ENCODE peak calls at places on chromosomes 13 and 19, in five cellular contexts. Y, C, D, T and G are unnamed samples.

GRCh38 chr13:38900188-38900587 is 90.4 kb downstream of the STOML3 start:
- DNase-seq in Y (no peak), C (no peak), D (no peak), T (peak), G (peak)

GRCh38 chr19:49773663-49774305 is 7.0 kb downstream of the AP2A1 start:
- DNase-seq in Y (no peak), C (no peak), D (no peak), T (no peak), G (no peak)

GRCh38 chr13:93290503-93290902 is 63.9 kb downstream of the GPC6 start:
- DNase-seq in Y (no peak), C (no peak), D (no peak), T (no peak), G (no peak)

GRCh38 chr19:4649392-4650094 is 10.2 kb downstream of the TNFAIP8L1 start:
- DNase-seq in Y (no peak), C (no peak), D (no peak), T (no peak), G (no peak)

GRCh38 chr13:93227906-93228801 is 1.5 kb downstream of the GPC6 start:
- DNase-seq in Y (no peak), C (peak), D (no peak), T (peak), G (no peak)

GRCh38 chr13:70375718-70376117 is 267.5 kb upstream of the KLHL1 start:
- DNase-seq in Y (no peak), C (no peak), D (no peak), T (no peak), G (no peak)

GRCh38 chr13:50635504-50635903 is 208.0 kb downstream of the DLEU7 start:
- DNase-seq in Y (peak), C (no peak), D (no peak), T (no peak), G (no peak)

GRCh38 chr19:46838160-46838559 is 12.5 kb downstream of the AP2S1 start:
- DNase-seq in Y (no peak), C (no peak), D (no peak), T (no peak), G (no peak)

GRCh38 chr13:114259974-114260373 is 21.4 kb upstream of the UPF3A start:
- DNase-seq in Y (peak), C (no peak), D (no peak), T (no peak), G (no peak)

GRCh38 chr19:38162632-38163031 is 61.4 kb downstream of the DPF1 start:
- DNase-seq in Y (no peak), C (no peak), D (no peak), T (no peak), G (no peak)

GRCh38 chr13:83121904-83122303 is 760.4 kb downstream of the SLITRK1 start:
- DNase-seq in Y (no peak), C (no peak), D (no peak), T (no peak), G (no peak)

GRCh38 chr13:43273362-43273761 is 250.0 kb downstream of the DNAJC15 start:
- DNase-seq in Y (no peak), C (no peak), D (no peak), T (no peak), G (no peak)

GRCh38 chr19:10292206-10292788 is 2.5 kb downstream of the ICAM5 start:
- DNase-seq in Y (no peak), C (peak), D (peak), T (peak), G (no peak)

GRCh38 chr13:45744979-45745378 is 42.9 kb downstream of the CBY2 start:
- DNase-seq in Y (no peak), C (no peak), D (no peak), T (no peak), G (no peak)

GRCh38 chr13:97018029-97018819 is 23.9 kb upstream of the OXGR1 start:
- DNase-seq in Y (no peak), C (peak), D (peak), T (peak), G (no peak)

GRCh38 chr19:6521718-6522646 is 8.8 kb upstream of the TNFSF9 start:
- DNase-seq in Y (peak), C (no peak), D (no peak), T (peak), G (no peak)

GRCh38 chr13:60137911-60138570 is 25.7 kb downstream of the DIAPH3 start:
- DNase-seq in Y (no peak), C (no peak), D (no peak), T (no peak), G (no peak)

GRCh38 chr13:107144432-107144831 is 576.5 kb upstream of the ARGLU1 start:
- DNase-seq in Y (no peak), C (no peak), D (peak), T (no peak), G (no peak)

GRCh38 chr13:20170931-20171330 is 10.1 kb upstream of the GJA3 start:
- DNase-seq in Y (no peak), C (no peak), D (no peak), T (no peak), G (no peak)

GRCh38 chr19:38838208-38838985 is 6.8 kb upstream of the ECH1 start:
- DNase-seq in Y (no peak), C (no peak), D (no peak), T (no peak), G (no peak)

GRCh38 chr13:80716610-80717081 is 375.7 kb upstream of the SPRY2 start:
- DNase-seq in Y (no peak), C (no peak), D (peak), T (no peak), G (no peak)

GRCh38 chr13:88979465-88980180 is 1308.5 kb downstream of the SLITRK5 start:
- DNase-seq in Y (no peak), C (no peak), D (no peak), T (no peak), G (no peak)

GRCh38 chr19:28184997-28185396 is 1028.0 kb downstream of the UQCRFS1 start:
- DNase-seq in Y (no peak), C (no peak), D (no peak), T (no peak), G (no peak)

GRCh38 chr13:104949840-104950805 is 1585.3 kb downstream of the EFNB2 start:
- DNase-seq in Y (no peak), C (no peak), D (no peak), T (no peak), G (no peak)

GRCh38 chr19:35936738-35937268 is 629 bp downstream of the LRFN3 start:
- DNase-seq in Y (no peak), C (no peak), D (no peak), T (no peak), G (no peak)

GRCh38 chr13:29918845-29919244 is 68.4 kb upstream of the UBL3 start:
- DNase-seq in Y (no peak), C (no peak), D (no peak), T (no peak), G (no peak)

GRCh38 chr19:18672606-18673337 is 10.7 kb upstream of the CRTC1 start:
- DNase-seq in Y (no peak), C (no peak), D (peak), T (no peak), G (no peak)

GRCh38 chr13:96822900-96823299 is 171.4 kb downstream of the OXGR1 start:
- DNase-seq in Y (no peak), C (peak), D (peak), T (peak), G (peak)

DNA sequence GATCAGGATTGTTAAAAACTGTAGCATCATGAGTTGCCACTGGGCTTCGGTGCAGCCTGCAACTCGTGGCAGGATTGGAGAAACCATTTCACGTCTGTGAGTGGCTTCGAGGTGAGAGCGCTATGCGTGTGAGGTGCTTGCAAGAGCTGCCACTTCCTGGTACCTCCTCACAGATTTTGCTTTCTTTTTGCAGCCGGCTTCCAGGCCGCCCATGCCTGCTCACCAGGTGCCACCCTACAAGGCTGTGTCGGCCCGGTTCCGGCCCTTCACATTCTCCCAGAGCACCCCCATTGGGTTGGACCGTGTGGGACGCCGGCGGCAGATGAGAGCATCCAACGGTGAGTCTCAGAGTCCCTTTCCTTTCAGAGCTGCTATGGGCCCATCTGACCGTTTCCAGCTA is 57.9 kb upstream of the C1QTNF9 start:
- DNase-seq in Y (no peak), C (no peak), D (no peak), T (no peak), G (no peak)
- H3K27ac ChIP-seq in Y (no peak), C (no peak), D (no peak), T (no peak), G (no peak)

GRCh38 chr19:3027292-3027691 is 1.8 kb downstream of the TLE2 start:
- DNase-seq in Y (no peak), C (no peak), D (no peak), T (no peak), G (no peak)

GRCh38 chr19:3028305-3029069 is 593 bp downstream of the TLE2 start:
- DNase-seq in Y (no peak), C (no peak), D (no peak), T (no peak), G (no peak)

GRCh38 chr19:3025516-3025890 is 3.6 kb downstream of the TLE2 start:
- DNase-seq in Y (no peak), C (no peak), D (no peak), T (no peak), G (no peak)

GRCh38 chr19:3027981-3028304 is 1.1 kb downstream of the TLE2 start:
- DNase-seq in Y (no peak), C (no peak), D (no peak), T (no peak), G (no peak)

DNA sequence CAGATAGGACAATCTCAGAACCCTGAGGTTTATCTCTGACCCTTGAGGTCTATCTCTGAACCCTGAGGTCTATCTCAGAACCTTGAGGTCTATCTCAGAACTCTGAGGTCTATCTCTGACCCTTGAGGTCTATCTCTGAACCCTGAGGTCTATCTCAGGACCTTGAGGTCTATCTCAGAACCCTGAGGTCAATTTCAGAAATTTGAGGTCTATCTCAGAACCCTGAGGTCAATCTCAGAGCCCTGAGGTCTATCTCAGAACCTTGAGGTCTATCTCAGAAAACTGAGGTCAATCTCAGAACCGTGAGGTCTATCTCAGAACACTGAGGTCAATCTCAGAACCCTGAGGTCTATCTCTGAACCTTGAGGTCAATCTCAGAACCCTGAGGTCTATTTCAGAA is 2.3 kb downstream of the TLE2 start:
- DNase-seq in Y (no peak), C (no peak), D (no peak), T (no peak), G (no peak)
- TF ChIP-seq MYC in Y (no peak), C (no peak), D (no peak), T (no peak), G (no peak)

GRCh38 chr13:99185606-99186005 is 15.0 kb upstream of the UBAC2 start:
- DNase-seq in Y (no peak), C (no peak), D (no peak), T (no peak), G (no peak)
- H3K27ac ChIP-seq in Y (no peak), C (no peak), D (no peak), T (no peak), G (no peak)

GRCh38 chr19:43776285-43776684 is 4.5 kb downstream of the KCNN4 start:
- DNase-seq in Y (no peak), C (no peak), D (no peak), T (peak), G (no peak)
- TF ChIP-seq MYC in Y (no peak), C (no peak), D (no peak), T (no peak), G (no peak)